ENCODE peak calls at places on chromosomes 2 and 18, in nine cellular contexts. L is IMR-90, P is cardiac muscle cell, S is OCI-LY7, E is stomach, N is MM.1S, Q is prostate gland, J is GM13976, U is suprapubic skin. M is an unnamed sample.

GRCh38 chr2:65576861-65577601 is 144.6 kb upstream of the SPRED2 start:
- DNase-seq in L (peak), P (no peak), S (no peak), E (no peak), N (no peak), Q (peak), J (no peak), U (no peak), M (no peak)

GRCh38 chr2:57937456-57937855 is 109.2 kb upstream of the VRK2 start:
- DNase-seq in L (peak), P (no peak), S (no peak), E (no peak), N (no peak), Q (no peak), J (no peak), U (no peak), M (no peak)

GRCh38 chr2:217010173-217010572 is 150.3 kb upstream of the TNP1 start:
- DNase-seq in L (peak), P (no peak), S (no peak), E (no peak), N (no peak), Q (no peak), J (no peak), U (no peak), M (no peak)

GRCh38 chr2:11075221-11075620 is 80.0 kb upstream of the SLC66A3 start:
- DNase-seq in L (no peak), P (no peak), S (no peak), E (no peak), N (no peak), Q (no peak), J (no peak), U (no peak), M (no peak)

GRCh38 chr18:26307161-26307773 is 81.0 kb downstream of the TAF4B start:
- DNase-seq in L (peak), P (peak), S (peak), E (no peak), N (peak), Q (peak), J (peak), U (no peak), M (peak)

GRCh38 chr2:191167766-191168165 is 17.0 kb upstream of the STAT4 start:
- DNase-seq in L (peak), P (no peak), S (no peak), E (no peak), N (no peak), Q (no peak), J (no peak), U (no peak), M (no peak)

GRCh38 chr2:217864960-217865359 is 137.8 kb downstream of the TNS1 start:
- DNase-seq in L (no peak), P (no peak), S (peak), E (no peak), N (no peak), Q (no peak), J (no peak), U (no peak), M (peak)

GRCh38 chr2:84832772-84833461 is 48.0 kb downstream of the TRABD2A start:
- DNase-seq in L (peak), P (no peak), S (peak), E (no peak), N (no peak), Q (no peak), J (peak), U (no peak), M (peak)

GRCh38 chr2:238713234-238713832 is 134.6 kb upstream of the TWIST2 start:
- DNase-seq in L (no peak), P (no peak), S (no peak), E (no peak), N (no peak), Q (no peak), J (no peak), U (no peak), M (no peak)

GRCh38 chr2:171289336-171289735 is 128.6 kb upstream of the TLK1 start:
- DNase-seq in L (no peak), P (no peak), S (no peak), E (no peak), N (no peak), Q (no peak), J (no peak), U (no peak), M (no peak)

GRCh38 chr2:71327916-71328315 is 3.7 kb upstream of the ZNF638 start:
- DNase-seq in L (no peak), P (no peak), S (no peak), E (no peak), N (no peak), Q (no peak), J (no peak), U (no peak), M (no peak)

GRCh38 chr2:42337356-42337820 is 23.6 kb downstream of the COX7A2L start:
- DNase-seq in L (no peak), P (no peak), S (peak), E (no peak), N (no peak), Q (no peak), J (no peak), U (no peak), M (no peak)
- TF ChIP-seq CTCF in L (no peak), P (no peak), S (peak), E (no peak), N (peak), Q (no peak), J (no peak), U (no peak), M (no peak)

GRCh38 chr18:42052137-42052708 is 97.2 kb downstream of the PIK3C3 start:
- DNase-seq in L (peak), P (no peak), S (peak), E (no peak), N (peak), Q (no peak), J (no peak), U (no peak), M (no peak)
- TF ChIP-seq CTCF in L (peak), P (peak), S (peak), E (no peak), N (peak), Q (no peak), J (peak), U (no peak), M (no peak)

DNA sequence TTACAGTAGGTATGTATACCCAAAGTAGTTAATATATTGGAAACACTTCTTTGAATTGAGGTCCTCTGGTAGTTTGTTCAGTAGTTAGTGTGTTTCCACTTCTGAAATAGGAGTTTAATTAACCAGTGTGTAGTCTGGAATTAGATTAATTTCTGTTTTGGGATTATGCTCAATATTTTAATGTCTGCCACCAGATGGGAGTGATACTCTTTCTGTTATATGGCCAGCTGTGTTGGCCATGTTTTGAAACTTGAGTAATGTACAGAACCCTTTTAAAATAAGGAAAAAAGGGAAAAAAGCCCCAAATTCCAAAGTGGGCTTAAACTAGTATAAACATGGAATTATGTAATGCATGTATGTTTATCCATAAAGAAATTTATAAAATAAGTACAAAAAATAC is 147.7 kb downstream of the CTNNA2 start:
- DNase-seq in L (peak), P (no peak), S (no peak), E (no peak), N (no peak), Q (no peak), J (no peak), U (no peak), M (no peak)
- TF ChIP-seq CTCF in L (peak), P (no peak), S (no peak), E (no peak), N (no peak), Q (no peak), J (no peak), U (no peak), M (no peak)

GRCh38 chr2:102703748-102704147 is 58.1 kb upstream of the TMEM182 start:
- DNase-seq in L (peak), P (peak), S (peak), E (no peak), N (peak), Q (no peak), J (peak), U (no peak), M (peak)
- TF ChIP-seq CTCF in L (peak), P (peak), S (peak), E (no peak), N (peak), Q (peak), J (peak), U (no peak), M (peak)

GRCh38 chr2:74571058-74571457 is 16.5 kb downstream of the DOK1 start:
- DNase-seq in L (no peak), P (no peak), S (peak), E (no peak), N (no peak), Q (no peak), J (peak), U (no peak), M (peak)

GRCh38 chr2:74573747-74574562 is 19.4 kb downstream of the DOK1 start:
- DNase-seq in L (peak), P (no peak), S (peak), E (no peak), N (peak), Q (no peak), J (no peak), U (no peak), M (peak)

GRCh38 chr2:74569686-74570085 is 15.2 kb downstream of the DOK1 start:
- DNase-seq in L (no peak), P (no peak), S (no peak), E (no peak), N (no peak), Q (no peak), J (no peak), U (no peak), M (no peak)

GRCh38 chr2:74575320-74575719 is 20.8 kb downstream of the DOK1 start:
- DNase-seq in L (no peak), P (no peak), S (no peak), E (no peak), N (no peak), Q (no peak), J (no peak), U (no peak), M (no peak)

GRCh38 chr2:74572178-74572925 is 17.8 kb downstream of the DOK1 start:
- DNase-seq in L (no peak), P (no peak), S (no peak), E (no peak), N (no peak), Q (no peak), J (no peak), U (no peak), M (no peak)
- TF ChIP-seq CTCF in L (no peak), P (no peak), S (peak), E (no peak), N (no peak), Q (no peak), J (peak), U (no peak), M (no peak)